ENCODE peak calls at places on chromosomes 3 and 15, in five cellular contexts. B is MM.1S, X is HCT116, Y is GM23248, G is GM23338. E is an unnamed sample.

GRCh38 chr3:30282052-30282708 is 324.2 kb upstream of the TGFBR2 start:
- DNase-seq in B (no peak), X (peak; percentile 91), G (peak; percentile 76), Y (peak; percentile 96), E (peak; percentile 70)

GRCh38 chr3:46127503-46127902 is 80.6 kb downstream of the CCR1 start:
- DNase-seq in G (no peak), Y (peak; percentile 89), B (no peak), X (peak; percentile 18), E (no peak)

GRCh38 chr15:38647683-38648082 is 83.1 kb upstream of the RASGRP1 start:
- DNase-seq in G (peak; percentile 51), X (peak; percentile 8), Y (peak; percentile 51), B (no peak), E (peak; percentile 14)

GRCh38 chr15:67405208-67406191 is 115.4 kb upstream of the C15orf61 start:
- DNase-seq in X (peak; percentile 18), G (no peak), B (no peak), Y (peak; percentile 27), E (no peak)

GRCh38 chr15:98955331-98955730 is 52.3 kb downstream of the PGPEP1L start:
- DNase-seq in Y (peak; percentile 21), G (no peak), X (no peak), B (no peak), E (no peak)

GRCh38 chr15:31338318-31338878 is 11.8 kb downstream of the KLF13 start:
- DNase-seq in B (no peak), G (no peak), X (no peak), Y (no peak), E (no peak)

GRCh38 chr15:101256756-101257155 is 4.9 kb upstream of the CHSY1 start:
- DNase-seq in B (peak; percentile 48), G (peak; percentile 52), Y (peak; percentile 59), X (no peak), E (no peak)

GRCh38 chr3:72319202-72320095 is 528.8 kb downstream of the SHQ1 start:
- DNase-seq in Y (peak; percentile 57), G (no peak), X (no peak), B (no peak), E (no peak)

GRCh38 chr15:31265871-31266711 is 60.5 kb upstream of the KLF13 start:
- DNase-seq in G (no peak), X (no peak), Y (no peak), B (peak; percentile 97), E (peak; percentile 3)

GRCh38 chr15:25737218-25737643 is 125.9 kb downstream of the ATP10A start:
- DNase-seq in G (no peak), X (no peak), B (no peak), Y (peak; percentile 15), E (no peak)

GRCh38 chr3:124557-125179 is 71.9 kb upstream of the CHL1 start:
- DNase-seq in B (no peak), X (no peak), G (no peak), Y (no peak), E (no peak)

GRCh38 chr3:107525101-107525953 is 2.6 kb downstream of the BBX start:
- DNase-seq in Y (peak; percentile 67), B (peak; percentile 9), G (peak; percentile 52), X (no peak), E (peak; percentile 49)

GRCh38 chr15:43404130-43404529 is 33.2 kb downstream of the TUBGCP4 start:
- DNase-seq in G (no peak), X (no peak), Y (no peak), B (no peak), E (no peak)

GRCh38 chr3:115325539-115325938 is 178.5 kb upstream of the ZBTB20 start:
- DNase-seq in X (no peak), G (peak; percentile 90), B (peak; percentile 56), Y (peak; percentile 62), E (peak; percentile 78)

GRCh38 chr3:24259901-24260512 is 234.6 kb downstream of the THRB start:
- DNase-seq in X (no peak), Y (peak; percentile 78), B (peak; percentile 31), G (no peak), E (no peak)

GRCh38 chr15:50633653-50634052 is 52.9 kb downstream of the TRPM7 start:
- DNase-seq in X (no peak), G (no peak), B (no peak), Y (no peak), E (no peak)

GRCh38 chr3:147415819-147416218 is 6.7 kb downstream of the ZIC1 start:
- DNase-seq in G (no peak), B (no peak), Y (no peak), X (no peak), E (peak; percentile 21)

GRCh38 chr3:147412917-147413711 is 3.9 kb downstream of the ZIC1 start:
- DNase-seq in Y (no peak), X (no peak), B (no peak), G (peak; percentile 64), E (peak; percentile 59)

GRCh38 chr3:147415337-147415736 is 6.2 kb downstream of the ZIC1 start:
- DNase-seq in G (peak; percentile 58), X (no peak), Y (no peak), B (no peak), E (peak; percentile 73)

GRCh38 chr3:147413712-147414325 is 4.7 kb downstream of the ZIC1 start:
- DNase-seq in G (peak; percentile 83), B (peak; percentile 12), Y (no peak), X (no peak), E (peak; percentile 58)

GRCh38 chr3:147414369-147415135 is 5.4 kb downstream of the ZIC1 start:
- DNase-seq in G (no peak), B (no peak), Y (no peak), X (no peak), E (peak; percentile 3)
- TF ChIP-seq EZH2 in G (peak; percentile 88), B (no peak), Y (no peak), X (no peak), E (peak; percentile 63)

GRCh38 chr3:15377961-15378791 is 45.8 kb upstream of the SH3BP5 start:
- DNase-seq in G (peak; percentile 99), X (peak; percentile 91), B (peak; percentile 96), Y (peak; percentile 99), E (peak; percentile 94)
- H3K4me3 ChIP-seq in G (peak overlapping the region; percentile 15), X (no peak overlapping the region), B (no peak overlapping the region), Y (no peak overlapping the region), E (peak overlapping the region; percentile 21)

DNA sequence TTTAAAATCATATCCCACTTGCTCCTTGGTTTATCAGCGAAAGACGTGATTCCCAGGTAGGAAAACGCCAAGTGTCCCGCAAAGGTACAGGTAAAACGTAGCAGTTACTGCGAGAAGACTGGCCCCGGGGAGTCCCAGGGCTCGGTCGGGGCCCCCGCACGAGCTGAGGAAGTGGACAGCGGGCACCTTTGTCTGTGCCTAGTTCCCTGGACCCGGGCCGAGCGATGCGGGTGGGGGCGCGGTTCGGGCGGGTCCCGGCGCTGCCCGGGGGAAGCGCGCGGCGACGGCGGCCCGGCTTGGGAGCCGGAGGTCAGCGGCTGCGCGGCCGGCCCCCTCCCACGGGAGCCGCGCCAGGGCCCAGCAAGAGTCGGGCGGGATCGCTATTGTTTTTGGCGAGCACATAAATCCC is 857 bp upstream of the NEO1 start:
- DNase-seq in B (no peak), G (no peak), Y (no peak), X (no peak), E (no peak)
- TF ChIP-seq EZH2 in B (no peak), G (no peak), Y (no peak), X (no peak), E (no peak)

GRCh38 chr3:194631696-194632095 is 1.5 kb downstream of the TMEM44 start:
- DNase-seq in X (no peak), G (no peak), B (no peak), Y (no peak), E (no peak)
- H3K4me3 ChIP-seq in X (no peak overlapping the region), G (no peak overlapping the region), B (no peak overlapping the region), Y (peak overlapping the region; percentile 83), E (peak overlapping the region; percentile 97)

GRCh38 chr3:98733778-98734281 is 29.3 kb upstream of the ST3GAL6 start:
- DNase-seq in X (no peak), B (peak; percentile 63), Y (no peak), G (peak; percentile 30), E (peak; percentile 27)

GRCh38 chr3:98734311-98734710 is 28.8 kb upstream of the ST3GAL6 start:
- DNase-seq in Y (no peak), G (no peak), X (no peak), B (peak; percentile 11), E (no peak)

GRCh38 chr3:98731720-98732238 is 31.4 kb upstream of the ST3GAL6 start:
- DNase-seq in Y (no peak), B (peak; percentile 10), X (no peak), G (no peak), E (no peak)

GRCh38 chr3:98732239-98733054 is 30.7 kb upstream of the ST3GAL6 start:
- DNase-seq in G (peak; percentile 78), Y (peak; percentile 54), B (peak; percentile 82), X (peak; percentile 40), E (peak; percentile 80)

GRCh38 chr3:98733055-98733777 is 29.9 kb upstream of the ST3GAL6 start:
- DNase-seq in X (no peak), Y (peak; percentile 19), G (no peak), B (peak; percentile 21), E (peak; percentile 67)
- TF ChIP-seq EZH2 in X (no peak), Y (peak; percentile 90), G (peak; percentile 64), B (no peak), E (peak; percentile 62)

DNA sequence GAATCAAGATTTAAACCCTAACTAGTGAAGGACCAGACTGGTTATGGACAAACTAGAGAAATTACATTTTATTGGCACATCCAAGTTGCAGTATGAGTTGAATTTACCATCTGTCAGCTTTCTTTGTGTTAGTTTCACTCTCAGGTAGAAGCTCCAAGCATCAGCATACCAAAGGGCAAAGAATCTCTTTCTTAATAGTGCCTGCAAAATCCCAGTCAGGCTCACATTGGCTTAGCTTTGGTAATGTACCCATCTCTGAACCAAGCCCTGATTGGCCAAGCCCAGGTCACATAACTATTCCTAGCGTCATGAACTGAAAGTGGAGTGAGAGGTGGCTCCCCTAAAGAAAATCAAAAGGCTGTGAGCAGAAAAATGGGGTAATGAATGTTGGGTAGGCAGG is 66.9 kb downstream of the CCNL1 start:
- DNase-seq in Y (no peak), X (no peak), G (peak; percentile 53), B (peak; percentile 98), E (no peak)
- H3K4me3 ChIP-seq in Y (no peak overlapping the region), X (no peak overlapping the region), G (no peak overlapping the region), B (peak overlapping the region; percentile 46), E (no peak overlapping the region)

DNA sequence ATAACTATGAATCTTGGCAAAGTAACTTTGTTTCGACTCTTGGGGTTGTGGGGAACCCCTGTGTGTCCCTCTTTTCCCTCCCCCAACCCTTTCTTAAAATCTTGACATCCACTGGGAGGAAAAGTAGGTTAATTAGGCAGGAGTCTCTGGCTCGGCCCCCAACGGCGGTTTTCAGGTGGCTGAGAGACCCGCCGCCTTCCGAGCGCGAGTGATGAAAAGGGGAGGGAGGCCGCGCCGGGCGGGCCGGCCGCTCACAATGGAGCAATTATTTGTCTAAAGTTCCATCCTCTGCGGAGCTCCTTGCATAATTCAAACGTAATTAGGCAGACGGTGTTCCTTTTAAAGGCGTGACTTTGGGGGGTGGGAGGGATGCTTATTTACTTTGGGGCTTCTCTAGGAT is 51.7 kb downstream of the ZIC4 start:
- DNase-seq in X (no peak), G (peak; percentile 65), Y (no peak), B (no peak), E (peak; percentile 93)
- TF ChIP-seq EZH2 in X (no peak), G (no peak), Y (peak; percentile 17), B (no peak), E (no peak)

DNA sequence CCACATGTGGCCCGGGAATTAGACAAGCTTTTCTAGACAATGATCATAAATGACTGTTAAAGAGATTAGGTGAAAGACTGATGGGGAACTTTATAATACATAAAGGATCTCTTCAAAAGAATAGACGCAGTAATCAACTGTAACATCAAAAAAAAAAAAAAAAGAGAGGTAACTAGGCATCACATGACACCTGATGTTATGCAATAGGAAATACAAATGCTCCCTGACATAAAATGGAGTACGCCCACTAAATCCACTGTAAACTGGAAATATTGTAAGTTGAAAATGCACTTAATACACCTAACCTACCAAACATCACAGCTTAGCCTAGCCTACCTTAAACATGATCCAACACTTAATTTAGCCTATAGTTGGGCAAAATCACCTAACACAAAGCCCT is 27.2 kb downstream of the GSK3B start:
- DNase-seq in X (no peak), B (no peak), Y (no peak), G (no peak), E (no peak)
- H3K4me3 ChIP-seq in X (no peak overlapping the region), B (no peak overlapping the region), Y (no peak overlapping the region), G (no peak overlapping the region), E (no peak overlapping the region)